ENCODE peak calls at places on chromosomes 4 and X, in four cellular contexts. F is HCT116, A is Panc1, L is dorsolateral prefrontal cortex. Y is an unnamed sample.

GRCh38 chr4:98452091-98452490 is 190.9 kb downstream of the RAP1GDS1 start:
- DNase-seq in A (no peak), L (no peak), F (no peak), Y (no peak)

GRCh38 chr4:23945521-23946017 is 55.7 kb upstream of the PPARGC1A start:
- DNase-seq in F (no peak), A (no peak), L (no peak), Y (no peak)

GRCh38 chrX:119759333-119759766 is 962 bp downstream of the SOWAHD start:
- DNase-seq in F (no peak), A (no peak), L (no peak), Y (no peak)

GRCh38 chrX:65866146-65866545 is 173.7 kb downstream of the VSIG4 start:
- DNase-seq in L (no peak), F (no peak), A (no peak), Y (no peak)

GRCh38 chrX:114924846-114925245 is 92.6 kb downstream of the IL13RA2 start:
- DNase-seq in F (no peak), L (no peak), A (no peak), Y (no peak)

GRCh38 chr4:105896461-105896939 is 1.2 kb downstream of the NPNT start:
- DNase-seq in A (no peak), L (no peak), F (no peak), Y (no peak)

GRCh38 chr4:42371306-42372063 is 25.8 kb upstream of the SHISA3 start:
- DNase-seq in F (peak), L (no peak), A (peak), Y (no peak)

GRCh38 chr4:19684079-19684478 is 567.6 kb upstream of the SLIT2 start:
- DNase-seq in L (no peak), A (no peak), F (no peak), Y (no peak)

GRCh38 chr4:7557447-7557846 is 122.7 kb upstream of the PSAPL1 start:
- DNase-seq in L (no peak), F (no peak), A (peak), Y (no peak)

GRCh38 chr4:183391204-183391603 is 53.2 kb upstream of the CDKN2AIP start:
- DNase-seq in A (no peak), F (no peak), L (no peak), Y (no peak)

GRCh38 chr4:59388359-59388758 is 1811.8 kb upstream of the ADGRL3 start:
- DNase-seq in F (no peak), A (no peak), L (no peak), Y (no peak)

GRCh38 chr4:8819421-8820177 is 52.0 kb downstream of the HMX1 start:
- DNase-seq in F (no peak), L (no peak), A (no peak), Y (no peak)

GRCh38 chr4:23775694-23776093 is 114.2 kb downstream of the PPARGC1A start:
- DNase-seq in L (no peak), F (no peak), A (no peak), Y (no peak)

DNA sequence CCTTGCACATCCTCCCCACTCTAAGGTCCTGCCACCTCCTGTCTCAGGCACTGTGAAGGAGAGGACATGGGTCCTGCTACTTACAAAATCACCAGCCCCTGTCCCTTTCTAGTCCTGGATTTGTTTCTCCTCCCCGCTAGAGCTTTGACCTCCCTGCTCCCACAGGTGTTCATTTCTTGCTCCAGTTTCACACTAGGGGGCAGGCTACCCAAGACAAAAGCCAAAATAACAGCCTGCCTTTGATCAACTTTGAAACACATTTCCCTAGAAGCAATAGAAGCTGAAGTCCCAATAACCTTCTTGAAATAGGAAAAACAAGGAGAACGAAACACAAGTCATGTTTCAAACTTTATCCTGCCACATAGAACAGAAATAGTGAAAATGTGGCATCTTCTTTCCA is 164.4 kb downstream of the QDPR start:
- DNase-seq in L (no peak), F (peak), A (no peak), Y (no peak)
- TF ChIP-seq CTCF in L (peak), F (peak), A (peak), Y (peak)

GRCh38 chrX:77455437-77455836 is 8.2 kb downstream of the FGF16 start:
- DNase-seq in A (no peak), F (no peak), L (no peak), Y (no peak)

GRCh38 chrX:77448170-77448569 is 981 bp downstream of the FGF16 start:
- DNase-seq in F (no peak), L (no peak), A (no peak), Y (no peak)

GRCh38 chrX:77451041-77451440 is 3.9 kb downstream of the FGF16 start:
- DNase-seq in L (no peak), A (no peak), F (no peak), Y (no peak)

GRCh38 chrX:77450415-77450814 is 3.2 kb downstream of the FGF16 start:
- DNase-seq in A (no peak), F (no peak), L (no peak), Y (no peak)

GRCh38 chrX:77453190-77453589 is 6.0 kb downstream of the FGF16 start:
- DNase-seq in F (no peak), A (no peak), L (no peak), Y (no peak)
- TF ChIP-seq CTCF in F (no peak), A (no peak), L (no peak), Y (no peak)

GRCh38 chr4:115054836-115055235 is 58.6 kb downstream of the NDST4 start:
- DNase-seq in F (no peak), A (no peak), L (no peak), Y (no peak)
- TF ChIP-seq CTCF in F (no peak), A (no peak), L (no peak), Y (no peak)

DNA sequence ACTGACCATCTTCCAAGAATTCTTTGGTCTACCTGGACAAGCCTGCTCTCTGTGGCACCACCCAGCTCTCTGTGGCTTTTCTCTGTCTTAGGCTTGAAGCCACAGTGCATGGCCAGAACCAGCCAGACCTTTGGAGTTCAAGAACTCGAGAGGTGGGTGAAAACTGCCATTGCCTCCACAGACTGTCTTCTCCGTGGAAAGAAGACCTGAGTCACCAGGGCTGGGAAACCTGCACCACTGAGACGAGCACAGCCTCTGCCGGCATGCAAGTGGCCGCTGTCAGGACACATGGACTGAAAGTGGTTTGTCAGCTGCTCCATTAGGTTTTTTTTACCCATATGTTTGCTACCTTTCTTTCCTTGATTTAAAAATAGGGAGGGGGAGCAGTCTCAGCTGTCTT is 74.5 kb downstream of the MGST2 start:
- DNase-seq in L (peak), A (no peak), F (no peak), Y (no peak)
- TF ChIP-seq CTCF in L (no peak), A (no peak), F (no peak), Y (no peak)

GRCh38 chrX:54921427-54922021 is 900 bp downstream of the TRO start:
- DNase-seq in A (no peak), L (peak), F (no peak), Y (peak)

GRCh38 chrX:54923376-54923775 is 2.8 kb downstream of the TRO start:
- DNase-seq in F (no peak), A (no peak), L (no peak), Y (no peak)

GRCh38 chrX:54922547-54922946 is 1.9 kb downstream of the TRO start:
- DNase-seq in A (no peak), F (no peak), L (no peak), Y (no peak)

GRCh38 chrX:54920610-54921426 is at the start of gene TRO:
- DNase-seq in F (no peak), L (no peak), A (no peak), Y (no peak)
- TF ChIP-seq CTCF in F (no peak), L (no peak), A (no peak), Y (no peak)

GRCh38 chrX:53481816-53482485 is 47.8 kb upstream of the HSD17B10 start:
- DNase-seq in A (peak), L (peak), F (peak), Y (peak)
- TF ChIP-seq CTCF in A (peak), L (peak), F (peak), Y (no peak)

GRCh38 chr4:139689093-139689722 is 23.6 kb downstream of the MGST2 start:
- DNase-seq in F (no peak), A (no peak), L (no peak), Y (no peak)

GRCh38 chr4:139696491-139696890 is 30.9 kb downstream of the MGST2 start:
- DNase-seq in A (no peak), F (no peak), L (no peak), Y (no peak)

GRCh38 chr4:139686988-139687387 is 21.4 kb downstream of the MGST2 start:
- DNase-seq in L (no peak), F (no peak), A (no peak), Y (no peak)

GRCh38 chr4:139694522-139694921 is 28.9 kb downstream of the MGST2 start:
- DNase-seq in F (no peak), L (no peak), A (no peak), Y (no peak)

DNA sequence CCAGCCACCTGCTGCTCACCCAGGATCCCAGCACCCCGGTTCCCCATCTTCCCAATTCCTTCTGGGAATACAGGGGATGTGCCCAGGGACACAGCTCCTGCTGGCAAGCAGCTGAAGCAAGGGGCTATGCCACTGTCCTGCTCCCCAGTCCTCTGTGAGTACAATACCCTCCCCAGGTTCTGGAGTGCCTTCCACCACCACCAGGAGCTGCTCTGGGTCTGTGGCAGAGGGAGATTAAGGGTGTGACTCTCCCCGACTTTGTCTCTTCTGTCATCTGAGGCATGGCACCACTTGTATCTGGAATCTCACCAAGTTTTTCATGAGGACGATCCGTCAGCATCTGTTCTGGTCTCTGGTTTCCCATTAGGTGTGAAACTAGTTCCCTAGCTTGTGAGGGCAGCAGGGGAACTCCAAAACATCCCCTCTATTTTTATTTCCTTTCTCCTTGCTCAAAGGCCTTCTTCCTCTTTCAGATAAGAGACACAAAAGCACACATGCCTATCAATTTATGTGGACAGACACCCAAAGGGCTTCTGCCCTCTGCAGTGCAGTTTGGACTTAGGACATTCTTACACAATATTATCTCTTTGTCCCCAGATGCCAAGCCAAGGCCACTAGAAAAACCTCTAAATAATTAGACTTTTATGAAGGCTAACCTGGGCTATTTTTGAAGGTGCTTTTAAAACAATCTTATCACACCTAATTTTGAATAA is 26.8 kb downstream of the MGST2 start:
- DNase-seq in F (no peak), A (no peak), L (no peak), Y (no peak)
- TF ChIP-seq CTCF in F (peak), A (peak), L (no peak), Y (no peak)

GRCh38 chr4:176277162-176277904 is 8.3 kb upstream of the ASB5 start:
- DNase-seq in L (peak), A (no peak), F (peak), Y (no peak)
- TF ChIP-seq CTCF in L (peak), A (peak), F (peak), Y (peak)

GRCh38 chr4:110970642-110971041 is 347.8 kb upstream of the PITX2 start:
- DNase-seq in L (no peak), A (no peak), F (peak), Y (no peak)
- TF ChIP-seq CTCF in L (no peak), A (peak), F (peak), Y (no peak)

GRCh38 chr4:12729384-12729783 is 754.8 kb downstream of the RAB28 start:
- DNase-seq in A (no peak), F (peak), L (no peak), Y (no peak)
- TF ChIP-seq CTCF in A (peak), F (peak), L (peak), Y (no peak)